ENCODE peak calls at places on chromosomes 4 and X, in eight cellular contexts. W, Q, I, E, R, T, M and D are unnamed samples. For H3K79me2 and H3K9me3, the result is how much of the 10 kb centered on the place peaks cover.

GRCh38 chr4:7826909-7827306 is 112.8 kb downstream of the AFAP1 start:
- DNase-seq in E (no peak), W (no peak), I (peak), R (no peak), M (no peak), Q (no peak), T (no peak), D (no peak)

GRCh38 chr4:72218953-72219352 is 187.2 kb downstream of the NPFFR2 start:
- DNase-seq in T (no peak), E (no peak), I (no peak), W (no peak), M (no peak), R (no peak), Q (peak), D (peak)

GRCh38 chr4:123421227-123421941 is 24.8 kb downstream of the SPRY1 start:
- DNase-seq in T (no peak), I (no peak), M (no peak), R (peak), Q (peak), E (no peak), W (no peak), D (no peak)

GRCh38 chrX:47030339-47030738 is 47.9 kb upstream of the RGN start:
- DNase-seq in R (peak), Q (peak), M (peak), E (peak), I (peak), T (peak), W (peak), D (peak)

GRCh38 chr4:54587107-54587506 is 70.7 kb upstream of the KIT start:
- DNase-seq in I (no peak), T (no peak), R (no peak), Q (no peak), W (no peak), E (no peak), M (no peak), D (no peak)

GRCh38 chr4:36551697-36552214 is 270.3 kb downstream of the DTHD1 start:
- DNase-seq in Q (no peak), W (no peak), T (no peak), I (no peak), E (peak), R (no peak), M (peak), D (no peak)

GRCh38 chrX:117973175-117974075 is 143.2 kb downstream of the KLHL13 start:
- DNase-seq in W (peak), Q (no peak), R (no peak), T (no peak), I (no peak), M (no peak), E (peak), D (no peak)

GRCh38 chrX:1111543-1112300 is 100.7 kb downstream of the CRLF2 start:
- DNase-seq in Q (no peak), W (peak), R (no peak), I (no peak), M (no peak), E (no peak), T (no peak), D (peak)

GRCh38 chr4:147793973-147794690 is 62.2 kb downstream of the ARHGAP10 start:
- DNase-seq in W (no peak), I (no peak), T (no peak), R (no peak), M (no peak), Q (no peak), E (no peak), D (peak)

GRCh38 chrX:112714357-112714918 is 34.7 kb upstream of the LHFPL1 start:
- DNase-seq in T (no peak), E (no peak), Q (peak), M (no peak), W (no peak), R (no peak), I (no peak), D (peak)

GRCh38 chrX:69229436-69229835 is 64.2 kb upstream of the PJA1 start:
- DNase-seq in Q (peak), E (peak), W (no peak), T (no peak), R (no peak), I (no peak), M (no peak), D (peak)

GRCh38 chrX:68684291-68684918 is 36.9 kb downstream of the STARD8 start:
- DNase-seq in Q (no peak), I (no peak), R (no peak), W (no peak), T (no peak), M (no peak), E (no peak), D (no peak)

GRCh38 chrX:123860983-123861382 is 1.1 kb downstream of the XIAP start:
- DNase-seq in M (no peak), W (no peak), T (peak), E (peak), R (peak), I (peak), Q (peak), D (no peak)

GRCh38 chr4:151408630-151409469 is at the start of gene FHIP1A:
- DNase-seq in M (peak), R (peak), E (peak), I (peak), Q (peak), W (peak), T (peak), D (peak)

GRCh38 chr4:74669702-74670101 is 124.6 kb downstream of the BTC start:
- DNase-seq in I (no peak), Q (no peak), M (no peak), R (no peak), E (no peak), W (no peak), T (no peak), D (no peak)

GRCh38 chrX:10769165-10769564 is 148.8 kb upstream of the MID1 start:
- DNase-seq in I (peak), E (peak), Q (peak), T (peak), M (peak), W (peak), R (peak), D (no peak)

GRCh38 chr4:127251423-127251822 is 381.3 kb upstream of the INTU start:
- DNase-seq in I (no peak), R (peak), T (no peak), Q (peak), E (peak), M (no peak), W (no peak), D (no peak)

GRCh38 chr4:89173336-89174090 is 62.2 kb downstream of the TIGD2 start:
- DNase-seq in R (no peak), M (no peak), T (no peak), E (no peak), I (no peak), W (no peak), Q (no peak), D (no peak)

GRCh38 chr4:184448828-184449227 is 25.5 kb downstream of the IRF2 start:
- DNase-seq in Q (peak), M (no peak), E (peak), I (no peak), W (peak), T (no peak), R (peak), D (peak)

GRCh38 chr4:6262847-6263487 is 6.7 kb upstream of the WFS1 start:
- DNase-seq in E (no peak), I (no peak), T (no peak), W (no peak), R (no peak), Q (no peak), M (no peak), D (peak)

GRCh38 chrX:7574325-7574724 is 268.6 kb upstream of the VCX start:
- DNase-seq in R (no peak), W (peak), M (no peak), E (peak), T (peak), I (peak), Q (peak), D (no peak)

GRCh38 chr4:141643557-141643956 is 7.2 kb downstream of the IL15 start:
- DNase-seq in M (peak), W (no peak), Q (peak), R (peak), E (peak), I (no peak), T (no peak), D (peak)

GRCh38 chrX:48715066-48715465 is 18.5 kb downstream of the SUV39H1 start:
- DNase-seq in E (peak), R (peak), Q (peak), I (no peak), M (no peak), W (no peak), T (no peak), D (no peak)

GRCh38 chrX:19931146-19931545 is 43.7 kb upstream of the SH3KBP1 start:
- DNase-seq in E (no peak), M (no peak), W (no peak), I (no peak), Q (no peak), T (no peak), R (no peak), D (no peak)

GRCh38 chr4:102612824-102613366 is 111.7 kb downstream of the NFKB1 start:
- DNase-seq in M (no peak), R (no peak), E (peak), T (no peak), Q (no peak), I (no peak), W (no peak), D (no peak)

GRCh38 chrX:45710081-45710801 is 509.6 kb upstream of the DIPK2B start:
- DNase-seq in E (peak), Q (peak), R (peak), M (peak), W (no peak), T (no peak), I (no peak), D (peak)

GRCh38 chrX:70525733-70526132 is 81.1 kb downstream of the DLG3 start:
- DNase-seq in M (no peak), R (no peak), I (no peak), W (no peak), T (peak), Q (no peak), E (no peak), D (no peak)

GRCh38 chrX:54325077-54325476 is 32.8 kb downstream of the WNK3 start:
- DNase-seq in I (no peak), T (no peak), M (no peak), E (no peak), Q (no peak), R (no peak), W (no peak), D (no peak)

GRCh38 chr4:68498413-68499007 is 51.2 kb downstream of the TMPRSS11E start:
- DNase-seq in E (peak), I (peak), R (peak), T (peak), Q (peak), M (peak), W (peak), D (peak)

GRCh38 chrX:18755651-18756050 is 48.2 kb downstream of the PPEF1 start:
- DNase-seq in E (no peak), Q (no peak), W (no peak), M (no peak), R (no peak), T (no peak), I (no peak), D (no peak)

GRCh38 chr4:151238477-151238876 is 38.5 kb upstream of the PRSS48 start:
- DNase-seq in E (no peak), M (no peak), T (peak), R (peak), Q (peak), W (no peak), I (no peak), D (no peak)

GRCh38 chr4:84547211-84547610 is 35.7 kb upstream of the CDS1 start:
- DNase-seq in M (no peak), Q (no peak), I (no peak), E (no peak), T (no peak), W (no peak), R (no peak), D (no peak)

GRCh38 chr4:140372607-140373327 is 679 bp upstream of the SCOC start:
- DNase-seq in M (peak), W (peak), R (no peak), Q (peak), I (peak), T (peak), E (peak), D (peak)

GRCh38 chr4:74009307-74009706 is 10.8 kb upstream of the CXCL5 start:
- DNase-seq in W (no peak), M (no peak), E (no peak), T (no peak), R (no peak), I (no peak), Q (no peak), D (no peak)

GRCh38 chrX:148567229-148567628 is 66.8 kb downstream of the AFF2 start:
- DNase-seq in T (peak), I (no peak), W (no peak), E (peak), M (no peak), R (peak), Q (peak), D (no peak)

GRCh38 chr4:89158884-89159503 is 47.7 kb downstream of the TIGD2 start:
- DNase-seq in M (peak), R (peak), I (peak), E (peak), W (peak), Q (peak), T (peak), D (no peak)

DNA sequence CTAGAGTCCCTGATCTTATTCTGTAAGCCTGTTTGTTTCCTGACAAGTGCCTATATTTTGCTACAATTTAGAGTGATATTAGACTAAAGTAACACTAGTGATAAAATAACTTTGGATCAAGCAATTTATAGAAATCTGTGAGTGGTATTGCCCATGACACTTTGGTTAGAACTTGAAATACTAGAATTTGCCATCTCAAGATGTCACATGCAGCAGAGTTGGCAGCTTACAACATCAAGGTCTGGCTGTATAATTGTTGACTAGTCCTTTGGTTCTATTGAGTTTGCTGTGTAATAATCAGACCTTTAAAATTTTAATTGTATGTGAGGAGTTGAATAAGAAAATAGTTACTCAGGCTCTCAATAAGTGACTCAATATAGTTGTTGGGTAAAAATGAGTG is 167.1 kb downstream of the RAPGEF2 start:
- DNase-seq in E (no peak), M (no peak), I (no peak), T (no peak), Q (no peak), W (no peak), R (no peak), D (no peak)
- H3K79me2 ChIP-seq in E (under half), M (under half), I (under half), T (under half), Q (under half), W (under half), R (under half), D (under half)

GRCh38 chr4:1400861-1401408 is 5.3 kb downstream of the NKX1-1 start:
- DNase-seq in W (no peak), R (no peak), T (no peak), E (no peak), M (no peak), I (no peak), Q (no peak), D (peak)
- H3K9me3 ChIP-seq in W (under half), R (under half), T (under half), E (under half), M (under half), I (under half), Q (under half), D (under half)

DNA sequence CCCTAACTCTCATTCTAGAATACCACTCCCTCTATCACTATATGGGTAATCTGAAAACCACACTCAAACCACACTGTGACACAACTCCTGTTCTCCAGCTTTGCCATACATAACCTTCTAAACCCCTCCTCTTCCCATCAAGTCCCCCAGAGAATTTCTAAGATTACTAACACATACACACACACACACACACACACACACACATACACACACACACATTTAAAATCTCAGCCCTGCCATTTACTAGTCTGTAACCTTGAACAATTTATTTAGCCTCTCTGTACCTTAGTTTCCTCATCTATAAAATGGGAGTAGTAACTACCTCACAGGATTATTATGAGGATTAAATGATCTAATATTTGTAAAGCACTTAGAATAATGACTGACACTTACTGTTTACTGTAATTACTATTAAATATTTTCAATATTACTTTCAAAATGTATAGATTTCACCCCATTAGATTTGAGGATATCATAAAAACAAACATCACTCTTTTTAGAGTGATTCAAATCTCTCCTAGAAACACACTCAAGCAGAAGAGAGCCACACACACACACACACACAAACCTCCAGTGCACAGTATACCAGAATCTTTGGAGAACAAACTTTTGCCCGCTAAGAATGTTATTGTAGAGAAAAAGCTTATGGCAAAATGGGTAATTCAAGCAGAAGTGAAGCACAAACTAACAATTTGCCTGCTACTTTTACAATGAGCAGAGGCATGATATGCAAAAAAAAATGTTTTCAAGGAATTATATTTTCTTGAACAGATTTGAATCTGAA is 3.8 kb downstream of the ANKRD50 start:
- DNase-seq in M (no peak), E (no peak), T (no peak), Q (no peak), R (peak), I (no peak), W (no peak), D (peak)
- H3K79me2 ChIP-seq in M (half or more), E (half or more), T (half or more), Q (half or more), R (half or more), I (under half), W (half or more), D (half or more)

DNA sequence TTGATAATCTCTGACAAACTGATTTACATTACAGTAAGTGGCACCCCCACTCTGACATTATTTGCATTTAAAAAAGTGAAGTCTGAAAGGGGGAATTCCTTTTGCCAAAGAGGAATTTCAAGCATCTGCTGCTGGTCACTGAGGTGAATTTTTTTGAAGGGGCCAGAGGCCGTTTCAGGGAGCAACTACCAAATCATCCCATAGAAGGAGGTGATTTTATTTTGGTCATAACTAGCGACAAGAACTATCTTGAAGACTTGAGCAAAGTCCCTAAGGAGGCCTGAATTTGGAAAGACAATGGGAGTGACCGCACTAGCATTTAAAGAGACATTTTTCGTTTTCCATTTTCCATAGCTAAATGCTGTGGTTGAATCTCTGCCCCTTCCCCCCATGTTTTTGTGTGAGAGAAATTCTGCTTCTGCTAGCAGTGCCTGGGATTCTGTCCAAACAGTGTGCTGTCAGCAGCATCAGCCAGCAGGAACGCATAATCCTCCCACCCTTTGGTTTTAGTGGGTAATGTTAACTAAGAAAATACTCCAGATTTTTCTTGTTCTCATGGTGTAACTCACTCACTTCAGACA is 110.1 kb upstream of the MED14 start:
- DNase-seq in T (peak), M (no peak), W (peak), E (peak), Q (peak), R (peak), I (no peak), D (peak)
- H3K9me3 ChIP-seq in T (under half), M (under half), W (under half), E (under half), Q (under half), R (under half), I (under half), D (under half)

GRCh38 chr4:70713453-70714026 is 8.2 kb upstream of the RUFY3 start:
- DNase-seq in Q (no peak), M (no peak), T (no peak), W (no peak), E (no peak), R (no peak), I (no peak), D (no peak)

GRCh38 chr4:70712150-70712549 is 9.6 kb upstream of the RUFY3 start:
- DNase-seq in R (no peak), T (no peak), W (no peak), M (no peak), Q (peak), E (no peak), I (no peak), D (no peak)

GRCh38 chr4:70712604-70713452 is 8.9 kb upstream of the RUFY3 start:
- DNase-seq in T (no peak), M (no peak), I (no peak), W (no peak), R (no peak), E (no peak), Q (no peak), D (no peak)

GRCh38 chr4:70709551-70710080 is 12.1 kb upstream of the RUFY3 start:
- DNase-seq in Q (no peak), T (no peak), R (no peak), I (no peak), M (no peak), W (peak), E (no peak), D (no peak)

GRCh38 chr4:70711599-70711998 is 10.2 kb upstream of the RUFY3 start:
- DNase-seq in M (no peak), W (no peak), Q (no peak), I (no peak), E (no peak), R (no peak), T (no peak), D (no peak)
- H3K79me2 ChIP-seq in M (under half), W (half or more), Q (half or more), I (under half), E (half or more), R (under half), T (half or more), D (half or more)

GRCh38 chr4:13849778-13850177 is 222.3 kb upstream of the BOD1L1 start:
- DNase-seq in R (no peak), M (no peak), T (no peak), Q (no peak), E (no peak), W (no peak), I (no peak), D (no peak)
- H3K9me3 ChIP-seq in R (under half), M (under half), T (under half), Q (under half), E (under half), W (under half), I (under half), D (under half)